ENCODE peak calls at places on chromosomes 5 and 9, in five cellular contexts. One of them, this sample, is unnamed.
A peak's percentile ranks its signal among the peaks of the same experiment; 100 is the strongest.

GRCh38 chr5:166503506-166503905 is 1787.9 kb upstream of the WWC1 start:
- DNase-seq in CD8-positive, alpha-beta memory T cell: no peak
- DNase-seq in H9: no peak
- DNase-seq in suprapubic skin: no peak
- DNase-seq in neuronal stem cell: no peak
- DNase-seq in this sample: no peak

GRCh38 chr5:74392698-74393431 is 247.7 kb downstream of the ENC1 start:
- DNase-seq in suprapubic skin: no peak
- DNase-seq in CD8-positive, alpha-beta memory T cell: no peak
- DNase-seq in H9: no peak
- DNase-seq in neuronal stem cell: no peak
- DNase-seq in this sample: no peak

GRCh38 chr5:10801931-10802674 is 41.1 kb upstream of the DAP start:
- DNase-seq in H9: no peak
- DNase-seq in CD8-positive, alpha-beta memory T cell: no peak
- DNase-seq in suprapubic skin: no peak
- DNase-seq in neuronal stem cell: peak; percentile 9
- DNase-seq in this sample: no peak

GRCh38 chr5:135831439-135832262 is 2.8 kb upstream of the SLC25A48 start:
- DNase-seq in neuronal stem cell: no peak
- DNase-seq in H9: no peak
- DNase-seq in CD8-positive, alpha-beta memory T cell: no peak
- DNase-seq in suprapubic skin: no peak
- DNase-seq in this sample: no peak

GRCh38 chr9:76027426-76027825 is 137.0 kb downstream of the PCSK5 start:
- DNase-seq in H9: no peak
- DNase-seq in suprapubic skin: no peak
- DNase-seq in neuronal stem cell: no peak
- DNase-seq in CD8-positive, alpha-beta memory T cell: no peak
- DNase-seq in this sample: no peak

GRCh38 chr5:134649163-134649916 is 755 bp downstream of the SEC24A start:
- DNase-seq in neuronal stem cell: no peak
- DNase-seq in H9: no peak
- DNase-seq in suprapubic skin: no peak
- DNase-seq in CD8-positive, alpha-beta memory T cell: no peak
- DNase-seq in this sample: no peak

GRCh38 chr5:175479125-175479881 is 943 bp downstream of the SFXN1 start:
- DNase-seq in suprapubic skin: no peak
- DNase-seq in H9: no peak
- DNase-seq in neuronal stem cell: no peak
- DNase-seq in CD8-positive, alpha-beta memory T cell: no peak
- DNase-seq in this sample: no peak

GRCh38 chr9:75889977-75890540 is 414 bp upstream of the PCSK5 start:
- DNase-seq in neuronal stem cell: no peak
- DNase-seq in CD8-positive, alpha-beta memory T cell: no peak
- DNase-seq in H9: no peak
- DNase-seq in suprapubic skin: no peak
- DNase-seq in this sample: no peak

GRCh38 chr5:124252094-124252750 is 494.2 kb downstream of the ZNF608 start:
- DNase-seq in CD8-positive, alpha-beta memory T cell: no peak
- DNase-seq in suprapubic skin: no peak
- DNase-seq in neuronal stem cell: no peak
- DNase-seq in H9: no peak
- DNase-seq in this sample: no peak

GRCh38 chr5:108521841-108522506 is 140.1 kb upstream of the FBXL17 start:
- DNase-seq in CD8-positive, alpha-beta memory T cell: no peak
- DNase-seq in H9: no peak
- DNase-seq in suprapubic skin: no peak
- DNase-seq in neuronal stem cell: peak; percentile 58
- DNase-seq in this sample: no peak

GRCh38 chr5:55416306-55416705 is 108.5 kb downstream of the MTREX start:
- DNase-seq in suprapubic skin: no peak
- DNase-seq in neuronal stem cell: no peak
- DNase-seq in H9: no peak
- DNase-seq in CD8-positive, alpha-beta memory T cell: no peak
- DNase-seq in this sample: no peak

GRCh38 chr5:140556438-140556837 is 835 bp downstream of the SRA1 start:
- DNase-seq in suprapubic skin: no peak
- DNase-seq in CD8-positive, alpha-beta memory T cell: no peak
- DNase-seq in H9: no peak
- DNase-seq in neuronal stem cell: no peak
- DNase-seq in this sample: no peak

GRCh38 chr5:124651663-124652513 is 94.6 kb downstream of the ZNF608 start:
- DNase-seq in H9: peak; percentile 89
- DNase-seq in neuronal stem cell: peak; percentile 78
- DNase-seq in suprapubic skin: peak; percentile 86
- DNase-seq in CD8-positive, alpha-beta memory T cell: no peak
- DNase-seq in this sample: peak; percentile 90

GRCh38 chr5:84306617-84307016 is 78.1 kb downstream of the EDIL3 start:
- DNase-seq in CD8-positive, alpha-beta memory T cell: no peak
- DNase-seq in suprapubic skin: no peak
- DNase-seq in H9: no peak
- DNase-seq in neuronal stem cell: no peak
- DNase-seq in this sample: no peak

GRCh38 chr9:132732326-132732725 is 62.1 kb downstream of the GTF3C4 start:
- DNase-seq in suprapubic skin: no peak
- DNase-seq in H9: no peak
- DNase-seq in neuronal stem cell: no peak
- DNase-seq in CD8-positive, alpha-beta memory T cell: no peak
- DNase-seq in this sample: no peak

GRCh38 chr5:482506-482905 is 39.5 kb downstream of the EXOC3 start:
- DNase-seq in CD8-positive, alpha-beta memory T cell: no peak
- DNase-seq in neuronal stem cell: no peak
- DNase-seq in H9: no peak
- DNase-seq in suprapubic skin: no peak
- DNase-seq in this sample: no peak

GRCh38 chr5:10756539-10756938 is 4.5 kb downstream of the DAP start:
- DNase-seq in H9: no peak
- DNase-seq in CD8-positive, alpha-beta memory T cell: no peak
- DNase-seq in neuronal stem cell: no peak
- DNase-seq in suprapubic skin: no peak
- DNase-seq in this sample: no peak

GRCh38 chr9:84697494-84698114 is 28.1 kb downstream of the NTRK2 start:
- DNase-seq in neuronal stem cell: peak; percentile 61
- DNase-seq in H9: peak; percentile 93
- DNase-seq in CD8-positive, alpha-beta memory T cell: peak; percentile 22
- DNase-seq in suprapubic skin: no peak
- DNase-seq in this sample: peak; percentile 85

GRCh38 chr5:126867237-126867636 is 90.3 kb downstream of the LMNB1 start:
- DNase-seq in neuronal stem cell: no peak
- DNase-seq in H9: no peak
- DNase-seq in CD8-positive, alpha-beta memory T cell: no peak
- DNase-seq in suprapubic skin: no peak
- DNase-seq in this sample: no peak

GRCh38 chr9:96854073-96854876 is at the start of gene ZNF782:
- DNase-seq in H9: peak; percentile 98
- DNase-seq in CD8-positive, alpha-beta memory T cell: peak; percentile 83
- DNase-seq in suprapubic skin: peak; percentile 93
- DNase-seq in neuronal stem cell: peak; percentile 95
- DNase-seq in this sample: peak; percentile 95
- H3K27ac ChIP-seq in H9: no peak within 1 kb of the TSS
- H3K27ac ChIP-seq in CD8-positive, alpha-beta memory T cell: peak within 1 kb of the TSS; percentile 60
- H3K27ac ChIP-seq in suprapubic skin: peak within 1 kb of the TSS; percentile 78
- H3K27ac ChIP-seq in neuronal stem cell: peak within 1 kb of the TSS; percentile 64
- H3K27ac ChIP-seq in this sample: peak within 1 kb of the TSS; percentile 72

DNA sequence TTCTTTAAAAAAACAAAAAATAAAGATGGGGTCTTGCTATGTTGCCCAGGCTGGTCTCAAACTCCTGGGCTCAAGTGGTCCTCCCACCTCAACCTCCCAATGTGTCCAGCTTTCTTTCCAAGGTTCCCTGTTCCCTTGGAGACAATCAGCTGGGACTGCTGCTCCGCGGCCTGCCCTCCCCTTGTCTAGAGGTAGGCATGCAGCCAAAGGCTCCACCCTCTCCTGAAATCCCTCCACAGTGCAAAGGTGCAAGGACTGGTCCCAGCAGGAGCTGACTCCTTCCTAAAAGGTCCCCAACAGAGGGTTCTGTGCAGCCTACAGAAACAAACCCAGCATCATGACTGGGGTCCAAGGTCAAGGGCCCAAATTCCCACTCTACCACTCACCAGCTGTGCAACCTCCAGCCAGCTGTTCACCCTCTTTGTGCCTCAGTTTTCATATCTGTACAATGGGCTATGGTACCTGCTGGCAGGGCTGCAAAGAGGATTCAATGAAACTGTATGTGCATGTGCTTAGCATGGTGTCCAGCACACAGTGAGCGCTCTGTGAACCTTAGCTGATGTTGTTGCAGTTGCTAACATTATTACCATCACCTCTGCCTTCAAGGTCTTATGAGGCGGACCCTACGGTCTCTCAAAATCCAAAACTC is 47.5 kb downstream of the BARX1 start:
- DNase-seq in CD8-positive, alpha-beta memory T cell: no peak
- DNase-seq in H9: no peak
- DNase-seq in suprapubic skin: no peak
- DNase-seq in neuronal stem cell: no peak
- DNase-seq in this sample: no peak
- H3K27ac ChIP-seq in CD8-positive, alpha-beta memory T cell: no peak overlapping the region
- H3K27ac ChIP-seq in H9: no peak overlapping the region
- H3K27ac ChIP-seq in suprapubic skin: no peak overlapping the region
- H3K27ac ChIP-seq in neuronal stem cell: no peak overlapping the region
- H3K27ac ChIP-seq in this sample: no peak overlapping the region

GRCh38 chr9:129023036-129023907 is 4.9 kb downstream of the SH3GLB2 start:
- DNase-seq in neuronal stem cell: no peak
- DNase-seq in suprapubic skin: no peak
- DNase-seq in H9: no peak
- DNase-seq in CD8-positive, alpha-beta memory T cell: no peak
- DNase-seq in this sample: no peak
- H3K27ac ChIP-seq in neuronal stem cell: no peak overlapping the region
- H3K27ac ChIP-seq in suprapubic skin: no peak overlapping the region
- H3K27ac ChIP-seq in H9: no peak overlapping the region
- H3K27ac ChIP-seq in CD8-positive, alpha-beta memory T cell: no peak overlapping the region
- H3K27ac ChIP-seq in this sample: no peak overlapping the region

DNA sequence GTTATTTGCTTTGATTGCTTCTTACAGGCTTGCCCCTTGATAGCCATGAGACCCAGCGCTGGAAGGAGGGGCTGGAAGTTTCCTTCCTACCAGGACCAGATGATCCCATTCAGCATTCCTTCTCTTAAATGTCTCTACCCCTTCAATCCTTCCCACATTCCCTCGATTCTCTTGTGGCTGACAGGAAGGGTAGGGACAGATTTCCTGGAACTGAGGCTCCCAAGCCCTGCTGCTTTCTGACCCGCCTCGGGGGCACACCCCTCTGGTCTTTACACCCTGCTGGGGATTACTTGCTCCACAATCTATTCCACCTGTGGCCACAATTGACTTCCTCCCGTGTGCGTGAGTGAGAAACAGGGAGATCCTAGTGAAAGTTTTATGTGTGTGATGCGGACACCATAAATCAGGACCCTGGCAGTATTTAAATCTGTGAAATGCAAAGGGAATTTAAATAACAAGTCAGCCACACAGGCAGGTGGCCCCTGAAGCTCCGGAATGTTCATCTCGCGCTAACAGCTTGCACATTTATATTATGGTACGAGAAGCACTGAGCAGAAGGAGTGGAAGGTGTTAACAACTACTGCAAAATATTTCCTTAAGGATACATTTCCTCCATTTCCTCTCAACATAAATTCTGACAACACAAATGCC is 237.5 kb downstream of the SLIT3 start:
- DNase-seq in suprapubic skin: no peak
- DNase-seq in CD8-positive, alpha-beta memory T cell: no peak
- DNase-seq in neuronal stem cell: no peak
- DNase-seq in H9: peak; percentile 37
- DNase-seq in this sample: no peak
- H3K27ac ChIP-seq in suprapubic skin: no peak overlapping the region
- H3K27ac ChIP-seq in CD8-positive, alpha-beta memory T cell: no peak overlapping the region
- H3K27ac ChIP-seq in neuronal stem cell: no peak overlapping the region
- H3K27ac ChIP-seq in H9: no peak overlapping the region
- H3K27ac ChIP-seq in this sample: no peak overlapping the region

GRCh38 chr5:35538198-35538931 is 79.3 kb upstream of the SPEF2 start:
- DNase-seq in CD8-positive, alpha-beta memory T cell: no peak
- DNase-seq in neuronal stem cell: no peak
- DNase-seq in H9: no peak
- DNase-seq in suprapubic skin: no peak
- DNase-seq in this sample: no peak
- H3K27ac ChIP-seq in CD8-positive, alpha-beta memory T cell: no peak overlapping the region
- H3K27ac ChIP-seq in neuronal stem cell: no peak overlapping the region
- H3K27ac ChIP-seq in H9: no peak overlapping the region
- H3K27ac ChIP-seq in suprapubic skin: no peak overlapping the region
- H3K27ac ChIP-seq in this sample: no peak overlapping the region

GRCh38 chr9:136726631-136727191 is 14.3 kb downstream of the DIPK1B start:
- DNase-seq in suprapubic skin: no peak
- DNase-seq in CD8-positive, alpha-beta memory T cell: peak; percentile 23
- DNase-seq in neuronal stem cell: no peak
- DNase-seq in H9: no peak
- DNase-seq in this sample: no peak
- H3K27ac ChIP-seq in suprapubic skin: peak overlapping the region; percentile 49
- H3K27ac ChIP-seq in CD8-positive, alpha-beta memory T cell: peak overlapping the region; percentile 84
- H3K27ac ChIP-seq in neuronal stem cell: no peak overlapping the region
- H3K27ac ChIP-seq in H9: no peak overlapping the region
- H3K27ac ChIP-seq in this sample: peak overlapping the region; percentile 59

GRCh38 chr9:87722393-87722792 is 3.5 kb upstream of the CTSL start:
- DNase-seq in suprapubic skin: no peak
- DNase-seq in H9: no peak
- DNase-seq in neuronal stem cell: no peak
- DNase-seq in CD8-positive, alpha-beta memory T cell: no peak
- DNase-seq in this sample: no peak

GRCh38 chr9:87725356-87725899 is 491 bp upstream of the CTSL start:
- DNase-seq in H9: peak; percentile 58
- DNase-seq in CD8-positive, alpha-beta memory T cell: no peak
- DNase-seq in suprapubic skin: no peak
- DNase-seq in neuronal stem cell: no peak
- DNase-seq in this sample: no peak

GRCh38 chr9:87725900-87726709 is at the start of gene CTSL:
- DNase-seq in CD8-positive, alpha-beta memory T cell: peak; percentile 7
- DNase-seq in H9: peak; percentile 95
- DNase-seq in neuronal stem cell: peak; percentile 72
- DNase-seq in suprapubic skin: peak; percentile 97
- DNase-seq in this sample: peak; percentile 95
- H3K27ac ChIP-seq in CD8-positive, alpha-beta memory T cell: peak within 1 kb of the TSS; percentile 43
- H3K27ac ChIP-seq in H9: no peak within 1 kb of the TSS
- H3K27ac ChIP-seq in neuronal stem cell: peak within 1 kb of the TSS; percentile 62
- H3K27ac ChIP-seq in suprapubic skin: peak within 1 kb of the TSS; percentile 82
- H3K27ac ChIP-seq in this sample: peak within 1 kb of the TSS; percentile 95

GRCh38 chr9:73114058-73114457 is 37.6 kb upstream of the ANXA1 start:
- DNase-seq in CD8-positive, alpha-beta memory T cell: no peak
- DNase-seq in neuronal stem cell: no peak
- DNase-seq in H9: no peak
- DNase-seq in suprapubic skin: no peak
- DNase-seq in this sample: no peak

GRCh38 chr9:73116880-73117279 is 34.8 kb upstream of the ANXA1 start:
- DNase-seq in H9: no peak
- DNase-seq in CD8-positive, alpha-beta memory T cell: no peak
- DNase-seq in suprapubic skin: no peak
- DNase-seq in neuronal stem cell: no peak
- DNase-seq in this sample: no peak

GRCh38 chr9:73118297-73118696 is 33.4 kb upstream of the ANXA1 start:
- DNase-seq in CD8-positive, alpha-beta memory T cell: no peak
- DNase-seq in neuronal stem cell: no peak
- DNase-seq in suprapubic skin: no peak
- DNase-seq in H9: no peak
- DNase-seq in this sample: no peak

GRCh38 chr9:73116030-73116429 is 35.6 kb upstream of the ANXA1 start:
- DNase-seq in neuronal stem cell: no peak
- DNase-seq in H9: no peak
- DNase-seq in CD8-positive, alpha-beta memory T cell: no peak
- DNase-seq in suprapubic skin: no peak
- DNase-seq in this sample: no peak

GRCh38 chr9:73114958-73115357 is 36.7 kb upstream of the ANXA1 start:
- DNase-seq in CD8-positive, alpha-beta memory T cell: no peak
- DNase-seq in H9: no peak
- DNase-seq in neuronal stem cell: no peak
- DNase-seq in suprapubic skin: no peak
- DNase-seq in this sample: no peak
- H3K27ac ChIP-seq in CD8-positive, alpha-beta memory T cell: no peak overlapping the region
- H3K27ac ChIP-seq in H9: no peak overlapping the region
- H3K27ac ChIP-seq in neuronal stem cell: no peak overlapping the region
- H3K27ac ChIP-seq in suprapubic skin: no peak overlapping the region
- H3K27ac ChIP-seq in this sample: no peak overlapping the region

This sample was measured in upper lobe of right lung.